ENCODE peak calls at places on chromosomes 13 and 19, in seven cellular contexts. B, V, I, H, A, P and S are unnamed samples.

GRCh38 chr19:46392252-46392801 is 21.0 kb downstream of the CCDC8 start:
- DNase-seq in B (no peak), V (no peak), I (no peak), H (no peak), A (no peak), P (no peak), S (no peak)

GRCh38 chr13:114134111-114134943 is 1.9 kb upstream of the RASA3 start:
- DNase-seq in B (no peak), V (peak; percentile 73), I (no peak), H (no peak), A (no peak), P (no peak), S (no peak)

GRCh38 chr19:45800009-45800553 is 7.4 kb upstream of the DMWD start:
- DNase-seq in B (no peak), V (no peak), I (no peak), H (no peak), A (no peak), P (no peak), S (no peak)

GRCh38 chr19:16330811-16331690 is 6.4 kb downstream of the KLF2 start:
- DNase-seq in B (no peak), V (no peak), I (no peak), H (no peak), A (no peak), P (no peak), S (no peak)

GRCh38 chr13:48221301-48222190 is 11.5 kb upstream of the ITM2B start:
- DNase-seq in B (no peak), V (no peak), I (no peak), H (no peak), A (no peak), P (no peak), S (no peak)

GRCh38 chr19:32691952-32692726 is 518 bp downstream of the NUDT19 start:
- DNase-seq in B (peak; percentile 64), V (peak; percentile 38), I (peak; percentile 64), H (peak; percentile 45), A (peak; percentile 15), P (no peak), S (peak; percentile 39)

GRCh38 chr13:108302279-108302678 is 32.8 kb downstream of the TNFSF13B start:
- DNase-seq in B (no peak), V (no peak), I (no peak), H (no peak), A (no peak), P (no peak), S (no peak)

GRCh38 chr19:48969276-48970138 is 4.4 kb downstream of the FTL start:
- DNase-seq in B (no peak), V (no peak), I (no peak), H (no peak), A (no peak), P (no peak), S (peak; percentile 40)

GRCh38 chr13:102040812-102041211 is 361.0 kb downstream of the FGF14 start:
- DNase-seq in B (no peak), V (no peak), I (no peak), H (no peak), A (no peak), P (no peak), S (no peak)

GRCh38 chr13:36163303-36163702 is 32.1 kb upstream of the DCLK1 start:
- DNase-seq in B (no peak), V (peak; percentile 26), I (no peak), H (no peak), A (no peak), P (no peak), S (peak; percentile 54)

GRCh38 chr13:102236341-102236740 is 165.5 kb downstream of the FGF14 start:
- DNase-seq in B (no peak), V (no peak), I (no peak), H (no peak), A (no peak), P (no peak), S (no peak)

GRCh38 chr13:63696055-63696454 is 2280.4 kb upstream of the PCDH20 start:
- DNase-seq in B (no peak), V (no peak), I (no peak), H (no peak), A (no peak), P (no peak), S (no peak)

GRCh38 chr13:37173214-37173613 is 67.8 kb upstream of the CSNK1A1L start:
- DNase-seq in B (no peak), V (no peak), I (no peak), H (no peak), A (no peak), P (no peak), S (no peak)

GRCh38 chr19:51372649-51373504 is at the start of gene NKG7:
- DNase-seq in B (peak; percentile 86), V (no peak), I (peak; percentile 68), H (no peak), A (no peak), P (no peak), S (no peak)

GRCh38 chr13:33711441-33711840 is 106.5 kb upstream of the RFC3 start:
- DNase-seq in B (no peak), V (no peak), I (no peak), H (no peak), A (no peak), P (no peak), S (no peak)

GRCh38 chr19:45564131-45564780 is 20.3 kb downstream of the OPA3 start:
- DNase-seq in B (no peak), V (peak; percentile 69), I (no peak), H (no peak), A (no peak), P (no peak), S (no peak)

GRCh38 chr13:43805071-43805468 is 18.3 kb upstream of the ENOX1 start:
- DNase-seq in B (peak; percentile 3), V (no peak), I (no peak), H (no peak), A (no peak), P (no peak), S (no peak)

GRCh38 chr13:90105881-90106496 is 1241.5 kb upstream of the MIR17HG start:
- DNase-seq in B (no peak), V (peak; percentile 10), I (no peak), H (peak; percentile 23), A (no peak), P (no peak), S (peak; percentile 34)

GRCh38 chr13:71661921-71662320 is 205.1 kb downstream of the DACH1 start:
- DNase-seq in B (no peak), V (no peak), I (no peak), H (no peak), A (no peak), P (no peak), S (no peak)

GRCh38 chr13:72875233-72875632 is 93.3 kb downstream of the PIBF1 start:
- DNase-seq in B (no peak), V (no peak), I (no peak), H (no peak), A (no peak), P (no peak), S (no peak)

GRCh38 chr19:12365094-12365371 is 450 bp downstream of the ZNF442 start:
- DNase-seq in B (no peak), V (no peak), I (no peak), H (no peak), A (no peak), P (no peak), S (peak; percentile 3)

GRCh38 chr19:29690842-29691241 is 24.2 kb downstream of the C19orf12 start:
- DNase-seq in B (peak; percentile 59), V (peak; percentile 17), I (peak; percentile 61), H (peak; percentile 53), A (no peak), P (no peak), S (peak; percentile 43)

GRCh38 chr13:29702912-29703351 is 107.4 kb upstream of the SLC7A1 start:
- DNase-seq in B (no peak), V (no peak), I (no peak), H (no peak), A (no peak), P (no peak), S (no peak)

GRCh38 chr19:11138659-11139526 is 16.7 kb downstream of the SPC24 start:
- DNase-seq in B (no peak), V (peak; percentile 65), I (no peak), H (no peak), A (no peak), P (no peak), S (peak; percentile 66)

GRCh38 chr19:1855828-1856255 is 7.5 kb downstream of the KLF16 start:
- DNase-seq in B (peak; percentile 62), V (peak; percentile 86), I (peak; percentile 27), H (no peak), A (no peak), P (no peak), S (no peak)

GRCh38 chr19:918481-919156 is 1.5 kb downstream of the KISS1R start:
- DNase-seq in B (no peak), V (peak; percentile 89), I (no peak), H (no peak), A (no peak), P (no peak), S (peak; percentile 60)

GRCh38 chr13:75482820-75483079 is 781 bp upstream of the TBC1D4 start:
- DNase-seq in B (no peak), V (no peak), I (no peak), H (no peak), A (no peak), P (no peak), S (no peak)

GRCh38 chr13:48094404-48094780 is 512 bp downstream of the MED4 start:
- DNase-seq in B (peak; percentile 16), V (no peak), I (no peak), H (peak; percentile 22), A (no peak), P (no peak), S (no peak)

GRCh38 chr19:18419699-18420460 is 682 bp downstream of the SSBP4 start:
- DNase-seq in B (peak; percentile 53), V (peak; percentile 72), I (no peak), H (no peak), A (no peak), P (peak; percentile 20), S (peak; percentile 68)

GRCh38 chr13:109182777-109183465 is 553.5 kb downstream of the MYO16 start:
- DNase-seq in B (no peak), V (no peak), I (no peak), H (no peak), A (no peak), P (no peak), S (no peak)

GRCh38 chr13:108657520-108657919 is 28.1 kb downstream of the MYO16 start:
- DNase-seq in B (no peak), V (no peak), I (no peak), H (no peak), A (no peak), P (no peak), S (no peak)

GRCh38 chr13:101757446-101758039 is 305.1 kb downstream of the ITGBL1 start:
- DNase-seq in B (no peak), V (peak; percentile 67), I (no peak), H (peak; percentile 3), A (no peak), P (no peak), S (no peak)

GRCh38 chr13:85853901-85854663 is 54.9 kb upstream of the SLITRK6 start:
- DNase-seq in B (no peak), V (no peak), I (no peak), H (no peak), A (no peak), P (no peak), S (no peak)

GRCh38 chr13:51240888-51241475 is 18.8 kb downstream of the FAM124A start:
- DNase-seq in B (no peak), V (no peak), I (no peak), H (no peak), A (no peak), P (no peak), S (no peak)

GRCh38 chr19:13995878-13996765 is 10.0 kb downstream of the RFX1 start:
- DNase-seq in B (no peak), V (no peak), I (no peak), H (no peak), A (no peak), P (no peak), S (no peak)

GRCh38 chr13:112142401-112142930 is 75.5 kb downstream of the SOX1 start:
- DNase-seq in B (no peak), V (no peak), I (no peak), H (no peak), A (no peak), P (no peak), S (no peak)

GRCh38 chr19:47489072-47489914 is 5.3 kb upstream of the KPTN start:
- DNase-seq in B (no peak), V (no peak), I (no peak), H (no peak), A (no peak), P (no peak), S (no peak)

GRCh38 chr13:50846861-50847475 is 3.5 kb upstream of the DLEU7 start:
- DNase-seq in B (no peak), V (peak; percentile 83), I (no peak), H (no peak), A (no peak), P (no peak), S (no peak)